ENCODE peak calls at places on chromosome 11, in ten cellular contexts. One of them, this sample, is unnamed.

GRCh38 chr11:72233056-72233772 is 8.6 kb downstream of the INPPL1 start:
- DNase-seq in CD8-positive, alpha-beta T cell: no peak
- DNase-seq in fibroblast of villous mesenchyme: no peak
- DNase-seq in ELF-1: no peak
- DNase-seq in fibroblast of lung: no peak
- DNase-seq in left ventricle myocardium inferior: no peak
- DNase-seq in HFFc6: no peak
- DNase-seq in ovary: no peak
- DNase-seq in anterior cingulate cortex: no peak
- DNase-seq in AG09319: no peak
- DNase-seq in this sample: no peak

GRCh38 chr11:82631722-82632630 is 101.7 kb downstream of the FAM181B start:
- DNase-seq in CD8-positive, alpha-beta T cell: no peak
- DNase-seq in fibroblast of villous mesenchyme: no peak
- DNase-seq in ELF-1: no peak
- DNase-seq in fibroblast of lung: peak
- DNase-seq in left ventricle myocardium inferior: no peak
- DNase-seq in HFFc6: no peak
- DNase-seq in ovary: no peak
- DNase-seq in anterior cingulate cortex: no peak
- DNase-seq in AG09319: no peak
- DNase-seq in this sample: no peak

GRCh38 chr11:124759268-124760204 is 2.6 kb downstream of the ESAM start:
- DNase-seq in CD8-positive, alpha-beta T cell: no peak
- DNase-seq in fibroblast of villous mesenchyme: no peak
- DNase-seq in ELF-1: peak
- DNase-seq in fibroblast of lung: no peak
- DNase-seq in left ventricle myocardium inferior: peak
- DNase-seq in HFFc6: no peak
- DNase-seq in ovary: no peak
- DNase-seq in anterior cingulate cortex: no peak
- DNase-seq in AG09319: no peak
- DNase-seq in this sample: no peak

GRCh38 chr11:116693206-116694016 is 79.4 kb downstream of the BUD13 start:
- DNase-seq in CD8-positive, alpha-beta T cell: no peak
- DNase-seq in fibroblast of villous mesenchyme: no peak
- DNase-seq in ELF-1: no peak
- DNase-seq in fibroblast of lung: no peak
- DNase-seq in left ventricle myocardium inferior: no peak
- DNase-seq in HFFc6: no peak
- DNase-seq in ovary: no peak
- DNase-seq in anterior cingulate cortex: no peak
- DNase-seq in AG09319: no peak
- DNase-seq in this sample: no peak

GRCh38 chr11:66956689-66957290 is 1.4 kb downstream of the PC start:
- DNase-seq in CD8-positive, alpha-beta T cell: no peak
- DNase-seq in fibroblast of villous mesenchyme: peak
- DNase-seq in ELF-1: peak
- DNase-seq in fibroblast of lung: peak
- DNase-seq in left ventricle myocardium inferior: no peak
- DNase-seq in HFFc6: peak
- DNase-seq in ovary: no peak
- DNase-seq in anterior cingulate cortex: peak
- DNase-seq in AG09319: no peak
- DNase-seq in this sample: no peak

GRCh38 chr11:111001091-111001430 is 244.5 kb upstream of the POU2AF2 start:
- DNase-seq in CD8-positive, alpha-beta T cell: no peak
- DNase-seq in fibroblast of villous mesenchyme: peak
- DNase-seq in ELF-1: no peak
- DNase-seq in fibroblast of lung: peak
- DNase-seq in left ventricle myocardium inferior: peak
- DNase-seq in HFFc6: no peak
- DNase-seq in ovary: no peak
- DNase-seq in anterior cingulate cortex: no peak
- DNase-seq in AG09319: peak
- DNase-seq in this sample: no peak

GRCh38 chr11:13260196-13260962 is 17.2 kb upstream of the BMAL1 start:
- DNase-seq in CD8-positive, alpha-beta T cell: no peak
- DNase-seq in fibroblast of villous mesenchyme: no peak
- DNase-seq in ELF-1: no peak
- DNase-seq in fibroblast of lung: peak
- DNase-seq in left ventricle myocardium inferior: no peak
- DNase-seq in HFFc6: no peak
- DNase-seq in ovary: no peak
- DNase-seq in anterior cingulate cortex: no peak
- DNase-seq in AG09319: no peak
- DNase-seq in this sample: no peak

GRCh38 chr11:17595526-17596309 is 48.7 kb downstream of the OTOG start:
- DNase-seq in CD8-positive, alpha-beta T cell: no peak
- DNase-seq in fibroblast of villous mesenchyme: no peak
- DNase-seq in ELF-1: no peak
- DNase-seq in fibroblast of lung: no peak
- DNase-seq in left ventricle myocardium inferior: no peak
- DNase-seq in HFFc6: no peak
- DNase-seq in ovary: peak
- DNase-seq in anterior cingulate cortex: no peak
- DNase-seq in AG09319: no peak
- DNase-seq in this sample: no peak

GRCh38 chr11:61701298-61701993 is 21.3 kb downstream of the DAGLA start:
- DNase-seq in CD8-positive, alpha-beta T cell: no peak
- DNase-seq in fibroblast of villous mesenchyme: peak
- DNase-seq in ELF-1: peak
- DNase-seq in fibroblast of lung: no peak
- DNase-seq in left ventricle myocardium inferior: no peak
- DNase-seq in HFFc6: no peak
- DNase-seq in ovary: no peak
- DNase-seq in anterior cingulate cortex: peak
- DNase-seq in AG09319: no peak
- DNase-seq in this sample: no peak

GRCh38 chr11:82676483-82677094 is 57.1 kb downstream of the FAM181B start:
- DNase-seq in CD8-positive, alpha-beta T cell: no peak
- DNase-seq in fibroblast of villous mesenchyme: no peak
- DNase-seq in ELF-1: no peak
- DNase-seq in fibroblast of lung: no peak
- DNase-seq in left ventricle myocardium inferior: no peak
- DNase-seq in HFFc6: no peak
- DNase-seq in ovary: no peak
- DNase-seq in anterior cingulate cortex: no peak
- DNase-seq in AG09319: no peak
- DNase-seq in this sample: no peak

GRCh38 chr11:129728571-129728970 is 87.1 kb upstream of the TMEM45B start:
- DNase-seq in CD8-positive, alpha-beta T cell: no peak
- DNase-seq in fibroblast of villous mesenchyme: no peak
- DNase-seq in ELF-1: no peak
- DNase-seq in fibroblast of lung: no peak
- DNase-seq in left ventricle myocardium inferior: no peak
- DNase-seq in HFFc6: no peak
- DNase-seq in ovary: no peak
- DNase-seq in anterior cingulate cortex: no peak
- DNase-seq in AG09319: no peak
- DNase-seq in this sample: no peak

GRCh38 chr11:119029340-119030028 is 1.2 kb downstream of the SLC37A4 start:
- DNase-seq in CD8-positive, alpha-beta T cell: no peak
- DNase-seq in fibroblast of villous mesenchyme: no peak
- DNase-seq in ELF-1: peak
- DNase-seq in fibroblast of lung: no peak
- DNase-seq in left ventricle myocardium inferior: no peak
- DNase-seq in HFFc6: no peak
- DNase-seq in ovary: no peak
- DNase-seq in anterior cingulate cortex: no peak
- DNase-seq in AG09319: no peak
- DNase-seq in this sample: no peak

GRCh38 chr11:83056204-83056603 is 15.5 kb downstream of the RAB30 start:
- DNase-seq in CD8-positive, alpha-beta T cell: no peak
- DNase-seq in fibroblast of villous mesenchyme: no peak
- DNase-seq in ELF-1: no peak
- DNase-seq in fibroblast of lung: no peak
- DNase-seq in left ventricle myocardium inferior: no peak
- DNase-seq in HFFc6: no peak
- DNase-seq in ovary: no peak
- DNase-seq in anterior cingulate cortex: no peak
- DNase-seq in AG09319: no peak
- DNase-seq in this sample: no peak

GRCh38 chr11:65588199-65589054 is 7.2 kb downstream of the KCNK7 start:
- DNase-seq in CD8-positive, alpha-beta T cell: peak
- DNase-seq in fibroblast of villous mesenchyme: peak
- DNase-seq in ELF-1: peak
- DNase-seq in fibroblast of lung: peak
- DNase-seq in left ventricle myocardium inferior: peak
- DNase-seq in HFFc6: peak
- DNase-seq in ovary: no peak
- DNase-seq in anterior cingulate cortex: peak
- DNase-seq in AG09319: no peak
- DNase-seq in this sample: no peak

GRCh38 chr11:36326524-36327419 is 30.7 kb downstream of the PRR5L start:
- DNase-seq in CD8-positive, alpha-beta T cell: no peak
- DNase-seq in fibroblast of villous mesenchyme: no peak
- DNase-seq in ELF-1: peak
- DNase-seq in fibroblast of lung: no peak
- DNase-seq in left ventricle myocardium inferior: no peak
- DNase-seq in HFFc6: no peak
- DNase-seq in ovary: no peak
- DNase-seq in anterior cingulate cortex: no peak
- DNase-seq in AG09319: no peak
- DNase-seq in this sample: no peak